ENCODE peak calls at places on chromosomes 12 and 14, in six cellular contexts. S is thoracic aorta, J is HTR-8/SVneo, X is NCI-H510A, D is T-cell, N is ELF-1. U is an unnamed sample.

GRCh38 chr12:20423557-20423956 is 55.2 kb downstream of the PDE3A start:
- DNase-seq in N (no peak), S (no peak), J (no peak), D (no peak), X (no peak), U (no peak)

GRCh38 chr14:68815288-68816182 is 22.7 kb upstream of the ZFP36L1 start:
- DNase-seq in X (no peak), S (no peak), J (no peak), N (peak), D (no peak), U (no peak)

GRCh38 chr14:59882957-59883356 is 12.4 kb upstream of the RTN1 start:
- DNase-seq in N (no peak), D (no peak), X (no peak), J (no peak), S (no peak), U (no peak)

GRCh38 chr12:92025462-92026207 is 120.0 kb downstream of the BTG1 start:
- DNase-seq in S (no peak), J (no peak), D (no peak), X (no peak), N (no peak), U (no peak)

GRCh38 chr14:66074546-66074945 is 411.6 kb upstream of the CCDC196 start:
- DNase-seq in S (no peak), N (no peak), X (no peak), D (no peak), J (no peak), U (no peak)

GRCh38 chr12:115160290-115161108 is 476.5 kb upstream of the TBX3 start:
- DNase-seq in S (no peak), J (no peak), D (no peak), X (peak), N (no peak), U (no peak)

GRCh38 chr12:120940799-120941198 is 36.6 kb upstream of the SPPL3 start:
- DNase-seq in X (no peak), N (no peak), J (no peak), S (no peak), D (no peak), U (no peak)

GRCh38 chr12:130083746-130084145 is 78.5 kb upstream of the FZD10 start:
- DNase-seq in S (no peak), D (no peak), X (no peak), N (no peak), J (no peak), U (no peak)

GRCh38 chr12:117853600-117853999 is 115.2 kb downstream of the KSR2 start:
- DNase-seq in N (no peak), J (no peak), D (no peak), X (peak), S (no peak), U (no peak)

GRCh38 chr14:77120771-77121743 is 20.5 kb downstream of the ZDHHC22 start:
- DNase-seq in J (no peak), D (peak), S (no peak), N (no peak), X (peak), U (no peak)

GRCh38 chr14:72962829-72963312 is 36.6 kb downstream of the DCAF4 start:
- DNase-seq in X (no peak), D (no peak), N (peak), J (peak), S (no peak), U (no peak)

GRCh38 chr12:76252031-76252430 is 96.2 kb downstream of the BBS10 start:
- DNase-seq in X (no peak), J (no peak), S (no peak), N (no peak), D (no peak), U (no peak)

GRCh38 chr12:131573631-131574396 is 137.1 kb upstream of the SFSWAP start:
- DNase-seq in S (no peak), D (no peak), J (no peak), X (no peak), N (no peak), U (no peak)

GRCh38 chr12:113318900-113319628 is 15.8 kb downstream of the SLC8B1 start:
- DNase-seq in S (no peak), N (peak), D (no peak), X (no peak), J (no peak), U (no peak)

GRCh38 chr14:96821501-96821900 is 24.3 kb downstream of the VRK1 start:
- DNase-seq in X (no peak), J (no peak), S (no peak), D (no peak), N (no peak), U (no peak)

GRCh38 chr12:75863475-75863874 is 168.1 kb downstream of the PHLDA1 start:
- DNase-seq in X (no peak), N (no peak), S (no peak), D (no peak), J (no peak), U (no peak)

GRCh38 chr12:109606261-109607028 is 32.9 kb downstream of the MVK start:
- DNase-seq in J (no peak), N (peak), X (no peak), S (no peak), D (no peak), U (no peak)

GRCh38 chr12:132003846-132004245 is 54.1 kb downstream of the EP400 start:
- DNase-seq in S (no peak), N (no peak), J (peak), D (no peak), X (no peak), U (no peak)

GRCh38 chr14:93712079-93712837 is 76.0 kb downstream of the PRIMA1 start:
- DNase-seq in S (no peak), J (no peak), N (no peak), D (no peak), X (no peak), U (no peak)

GRCh38 chr12:67758119-67758873 is 109.8 kb downstream of the DYRK2 start:
- DNase-seq in N (no peak), X (peak), S (no peak), D (no peak), J (no peak), U (no peak)

GRCh38 chr12:99200711-99201384 is 446.7 kb upstream of the GARIN6 start:
- DNase-seq in N (no peak), S (no peak), D (no peak), J (no peak), X (no peak), U (no peak)

GRCh38 chr14:61139006-61139599 is 142.0 kb downstream of the TMEM30B start:
- DNase-seq in D (no peak), X (no peak), N (no peak), J (no peak), S (no peak), U (no peak)

GRCh38 chr12:62799766-62800406 is 135.1 kb downstream of the PPM1H start:
- DNase-seq in J (no peak), S (no peak), X (no peak), N (peak), D (no peak), U (no peak)

GRCh38 chr12:49232940-49233841 is 31.7 kb upstream of the TUBA1C start:
- DNase-seq in X (peak), D (no peak), S (no peak), J (no peak), N (peak), U (no peak)

U was measured in KG1.